ENCODE peak calls at places on chromosome 17, in seven cellular contexts. W is effector memory CD4-positive, alpha-beta T cell; X is PC-9; A is hepatocyte; D is mammary epithelial cell; Q is mesendoderm; E is right lobe of liver. M is an unnamed sample.
A peak's percentile ranks its signal among the peaks of the same experiment; 100 is the strongest.

GRCh38 chr17:56595831-56596740 is 2.6 kb downstream of the NOG start:
- DNase-seq in W (no peak), X (peak; percentile 23), A (peak; percentile 43), D (peak; percentile 20), Q (peak; percentile 94), E (no peak), M (peak; percentile 84)

GRCh38 chr17:16463341-16464000 is 28.5 kb downstream of the LRRC75A start:
- DNase-seq in W (no peak), X (peak; percentile 47), A (peak; percentile 73), D (peak; percentile 35), Q (no peak), E (no peak), M (peak; percentile 84)

GRCh38 chr17:73984981-73985380 is 218.5 kb upstream of the RPL38 start:
- DNase-seq in W (no peak), X (no peak), A (no peak), D (no peak), Q (no peak), E (no peak), M (peak; percentile 30)

GRCh38 chr17:45116434-45117016 is 15.8 kb downstream of the PLCD3 start:
- DNase-seq in W (no peak), X (no peak), A (no peak), D (no peak), Q (no peak), E (no peak), M (peak; percentile 67)

GRCh38 chr17:35243459-35244204 is 760 bp downstream of the SLFN5 start:
- DNase-seq in W (peak; percentile 55), X (peak; percentile 33), A (peak; percentile 44), D (peak; percentile 68), Q (peak; percentile 58), E (no peak), M (peak; percentile 43)

GRCh38 chr17:34781071-34781470 is 180.2 kb downstream of the CCT6B start:
- DNase-seq in W (no peak), X (no peak), A (no peak), D (no peak), Q (no peak), E (no peak), M (no peak)

GRCh38 chr17:57956311-57957119 is 1.3 kb upstream of the CUEDC1 start:
- DNase-seq in W (peak; percentile 25), X (no peak), A (no peak), D (no peak), Q (peak; percentile 71), E (no peak), M (peak; percentile 62)

GRCh38 chr17:20189322-20189721 is 180.2 kb downstream of the SPECC1 start:
- DNase-seq in W (no peak), X (peak; percentile 49), A (peak; percentile 28), D (peak; percentile 79), Q (peak; percentile 71), E (no peak), M (no peak)

GRCh38 chr17:47730681-47731080 is 2.4 kb upstream of the TBX21 start:
- DNase-seq in W (no peak), X (no peak), A (no peak), D (no peak), Q (no peak), E (no peak), M (no peak)

GRCh38 chr17:46942441-46943217 is 19.7 kb downstream of the GOSR2 start:
- DNase-seq in W (no peak), X (peak; percentile 68), A (peak; percentile 85), D (peak; percentile 27), Q (peak; percentile 81), E (peak; percentile 68), M (peak; percentile 87)

GRCh38 chr17:14201087-14201486 is 35.6 kb downstream of the CDRT15 start:
- DNase-seq in W (peak; percentile 39), X (no peak), A (no peak), D (no peak), Q (no peak), E (no peak), M (no peak)

GRCh38 chr17:40564883-40565744 is at the start of gene CCR7:
- DNase-seq in W (peak; percentile 86), X (no peak), A (no peak), D (no peak), Q (peak; percentile 47), E (no peak), M (no peak)

GRCh38 chr17:52681486-52681885 is 523.0 kb upstream of the CA10 start:
- DNase-seq in W (no peak), X (no peak), A (no peak), D (no peak), Q (no peak), E (no peak), M (no peak)

GRCh38 chr17:52827526-52827925 is 669.0 kb upstream of the CA10 start:
- DNase-seq in W (no peak), X (no peak), A (no peak), D (no peak), Q (peak; percentile 47), E (peak; percentile 18), M (peak; percentile 7)

GRCh38 chr17:81577278-81578000 is 25.3 kb upstream of the FAAP100 start:
- DNase-seq in W (no peak), X (no peak), A (no peak), D (no peak), Q (no peak), E (no peak), M (no peak)

GRCh38 chr17:58369214-58370031 is 17.4 kb upstream of the SUPT4H1 start:
- DNase-seq in W (no peak), X (no peak), A (peak; percentile 55), D (no peak), Q (no peak), E (no peak), M (no peak)

GRCh38 chr17:41651625-41652460 is 27.5 kb upstream of the KRT17 start:
- DNase-seq in W (no peak), X (peak; percentile 84), A (peak; percentile 74), D (peak; percentile 88), Q (no peak), E (no peak), M (no peak)

GRCh38 chr17:73722163-73722562 is 77.9 kb upstream of the SDK2 start:
- DNase-seq in W (no peak), X (no peak), A (no peak), D (no peak), Q (peak; percentile 28), E (no peak), M (no peak)

DNA sequence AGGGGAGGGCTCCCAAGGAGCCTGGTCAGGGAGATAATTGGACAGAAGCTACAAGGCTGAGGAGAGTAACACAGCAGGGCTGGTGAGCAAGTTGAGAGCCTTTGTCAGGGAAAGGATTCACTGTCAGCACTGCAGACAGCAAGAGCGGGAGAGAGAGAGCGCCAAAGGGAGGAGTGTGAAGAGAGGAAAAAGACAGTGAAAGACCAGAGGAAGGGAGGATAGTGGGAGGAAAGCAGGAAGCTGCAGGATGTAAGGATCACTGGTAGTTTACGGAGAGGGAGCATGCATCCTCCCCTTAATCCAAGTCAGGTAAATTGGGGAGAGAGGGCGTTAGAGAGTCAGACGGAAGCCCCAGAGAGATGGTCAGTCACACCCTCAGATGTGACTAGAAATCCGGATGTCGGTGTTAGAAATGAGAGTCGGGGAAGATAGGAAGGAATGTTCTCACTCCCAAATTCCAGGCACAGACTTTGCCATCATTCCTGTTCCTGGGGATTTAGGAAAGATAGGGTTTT is 13.8 kb upstream of the SPOP start:
- DNase-seq in W (no peak), X (no peak), A (no peak), D (no peak), Q (peak; percentile 73), E (no peak), M (peak; percentile 78)
- H3K4me3 ChIP-seq in W (no peak overlapping the region), X (no peak overlapping the region), A (no peak overlapping the region), D (no peak overlapping the region), Q (no peak overlapping the region), E (no peak overlapping the region), M (no peak overlapping the region)

DNA sequence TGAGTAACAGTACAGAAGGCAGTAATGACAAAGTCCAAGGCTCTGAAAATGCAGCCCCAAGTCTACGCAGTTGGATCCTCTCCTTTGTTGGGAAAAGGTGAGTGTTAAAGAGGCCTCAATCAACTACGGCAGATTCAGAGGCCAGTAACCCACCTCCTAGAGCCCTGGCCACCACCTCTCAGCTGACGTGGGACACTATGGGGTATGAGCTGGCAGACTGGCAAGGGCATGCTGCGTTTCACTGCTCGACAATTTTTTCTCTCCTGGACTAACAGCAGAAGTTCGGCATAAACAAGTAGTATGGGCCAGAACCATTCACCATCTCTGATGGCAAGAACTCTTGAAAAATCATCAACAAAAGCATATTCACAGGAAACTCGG is 17.2 kb downstream of the NCBP3 start:
- DNase-seq in W (no peak), X (no peak), A (no peak), D (no peak), Q (no peak), E (no peak), M (no peak)
- H3K36me3 ChIP-seq in W (peaks cover 46% of the 10 kb centered on the region), X (peaks cover 23% of the 10 kb centered on the region), A (no peaks in the 10 kb centered on the region), D (peaks cover 21% of the 10 kb centered on the region), Q (peaks cover 10% of the 10 kb centered on the region), E (peaks cover 47% of the 10 kb centered on the region), M (peaks cover 11% of the 10 kb centered on the region)

DNA sequence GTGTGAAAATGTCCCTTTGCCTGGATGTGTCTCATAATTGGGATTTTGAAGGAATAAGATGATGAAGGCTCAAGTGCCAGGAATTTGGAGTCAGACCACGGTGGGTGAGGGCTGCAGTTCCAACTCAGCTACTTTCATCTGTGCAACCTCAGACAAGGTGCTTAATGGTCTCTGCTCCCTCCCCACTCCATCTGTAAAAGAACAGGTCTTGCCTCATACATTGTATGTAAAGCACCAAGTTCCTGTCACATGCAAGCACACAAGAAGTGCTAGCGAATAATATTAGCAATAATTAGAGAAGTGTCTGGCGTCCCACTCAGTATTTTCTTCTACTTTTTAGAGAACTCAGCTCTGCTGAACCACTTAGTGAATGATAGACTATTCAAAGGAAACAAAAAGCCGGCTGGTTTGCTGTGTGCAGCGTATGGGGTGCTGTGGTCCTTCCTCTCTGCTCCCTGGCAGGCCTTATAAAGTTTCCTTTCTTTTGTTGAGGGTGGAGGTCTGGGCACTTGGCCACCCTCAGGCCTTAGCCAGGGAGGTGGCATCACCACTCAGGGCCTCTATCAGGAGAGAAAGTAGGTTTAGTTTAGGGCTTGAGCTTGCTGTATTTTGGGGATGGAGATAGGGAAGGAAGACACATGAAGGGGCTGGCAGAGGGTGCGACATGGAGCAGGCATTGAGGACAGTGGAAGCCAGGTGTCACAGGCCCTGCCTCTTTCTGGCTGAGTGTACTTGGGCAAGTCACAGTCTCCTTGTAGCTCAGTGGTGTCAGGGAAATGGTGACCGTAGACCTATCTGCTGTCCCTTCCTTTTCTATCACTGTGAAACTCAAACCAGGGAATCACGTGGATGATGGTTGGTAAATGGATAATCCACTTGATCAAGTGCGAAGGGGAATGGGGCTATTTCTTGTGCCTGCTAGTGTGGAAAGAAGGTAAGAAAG is 6.5 kb downstream of the TBX4 start:
- DNase-seq in W (no peak), X (no peak), A (no peak), D (no peak), Q (peak; percentile 76), E (no peak), M (peak; percentile 43)
- H3K27me3 ChIP-seq in W (peaks cover 52% of the 10 kb centered on the region), X (no peaks in the 10 kb centered on the region), A (peaks cover 24% of the 10 kb centered on the region), D (peaks cover 31% of the 10 kb centered on the region), Q (peaks cover 75% of the 10 kb centered on the region), E (peaks cover 39% of the 10 kb centered on the region), M (peaks cover 100% of the 10 kb centered on the region)

DNA sequence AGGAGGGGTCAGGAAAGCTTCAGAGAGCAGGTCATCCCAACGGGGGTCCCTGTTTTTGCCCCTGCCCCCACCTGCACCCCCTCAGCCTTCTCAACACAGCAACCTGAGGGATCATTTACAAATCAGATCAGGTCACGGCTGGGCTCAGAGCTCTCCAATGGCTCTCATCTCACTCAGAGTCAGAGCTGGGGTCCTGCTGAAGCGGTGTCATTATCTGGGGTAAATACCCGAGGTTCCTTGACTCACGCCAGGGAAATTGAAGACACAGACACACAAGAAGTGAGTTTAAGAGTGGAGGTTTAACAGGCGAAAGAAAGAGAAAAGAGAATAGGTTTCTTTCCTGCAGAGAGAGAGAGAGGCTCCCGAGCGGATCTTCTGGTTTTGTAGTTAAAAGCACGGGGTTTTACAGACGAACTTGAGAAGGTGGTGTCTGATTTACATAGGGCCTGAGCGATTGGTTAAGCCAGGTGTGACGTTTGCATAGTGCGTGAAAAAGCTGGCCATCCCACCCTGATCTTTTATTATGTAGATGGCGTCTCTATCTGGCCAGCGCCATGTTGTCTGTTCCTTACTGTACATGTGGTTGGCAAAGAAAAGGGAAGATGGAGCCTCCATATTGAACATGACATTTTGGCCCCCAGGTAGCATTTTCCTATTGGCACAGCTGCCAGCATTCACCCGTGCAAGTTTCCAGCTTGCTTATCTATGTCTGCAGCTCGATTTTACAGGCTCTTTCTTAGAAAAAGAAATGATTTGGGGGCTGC is 51.4 kb downstream of the WSB1 start:
- DNase-seq in W (no peak), X (no peak), A (peak; percentile 89), D (no peak), Q (peak; percentile 95), E (no peak), M (peak; percentile 71)
- H3K4me3 ChIP-seq in W (no peak overlapping the region), X (no peak overlapping the region), A (peak overlapping the region; percentile 14), D (no peak overlapping the region), Q (peak overlapping the region; percentile 24), E (no peak overlapping the region), M (peak overlapping the region; percentile 34)